ENCODE peak calls at places on chromosome 10, in seven cellular contexts. One of them, this sample, is unnamed. For H3K4me1 and H3K9me3, the result is how much of the 10 kb centered on the place peaks cover.

GRCh38 chr10:119454990-119455389 is 87.5 kb downstream of the RGS10 start:
- DNase-seq in heart right ventricle: no peak
- DNase-seq in thoracic aorta: no peak
- DNase-seq in adipocyte: no peak
- DNase-seq in naive thymus-derived CD4-positive, alpha-beta T cell: no peak
- DNase-seq in kidney: peak
- DNase-seq in ovary: no peak
- DNase-seq in this sample: no peak

GRCh38 chr10:124641282-124642075 is 102.7 kb downstream of the FAM53B start:
- DNase-seq in heart right ventricle: peak
- DNase-seq in thoracic aorta: no peak
- DNase-seq in adipocyte: peak
- DNase-seq in naive thymus-derived CD4-positive, alpha-beta T cell: no peak
- DNase-seq in kidney: peak
- DNase-seq in ovary: peak
- DNase-seq in this sample: no peak

GRCh38 chr10:128053356-128053755 is 72.9 kb downstream of the MKI67 start:
- DNase-seq in heart right ventricle: no peak
- DNase-seq in thoracic aorta: no peak
- DNase-seq in adipocyte: no peak
- DNase-seq in naive thymus-derived CD4-positive, alpha-beta T cell: no peak
- DNase-seq in kidney: peak
- DNase-seq in ovary: no peak
- DNase-seq in this sample: no peak

GRCh38 chr10:116029826-116030225 is 243.2 kb downstream of the GFRA1 start:
- DNase-seq in heart right ventricle: no peak
- DNase-seq in thoracic aorta: no peak
- DNase-seq in adipocyte: no peak
- DNase-seq in naive thymus-derived CD4-positive, alpha-beta T cell: no peak
- DNase-seq in kidney: no peak
- DNase-seq in ovary: no peak
- DNase-seq in this sample: no peak

GRCh38 chr10:69569144-69569934 is 3.9 kb downstream of the NEUROG3 start:
- DNase-seq in heart right ventricle: no peak
- DNase-seq in thoracic aorta: no peak
- DNase-seq in adipocyte: no peak
- DNase-seq in naive thymus-derived CD4-positive, alpha-beta T cell: no peak
- DNase-seq in kidney: no peak
- DNase-seq in ovary: no peak
- DNase-seq in this sample: no peak

GRCh38 chr10:116687633-116688032 is 54.7 kb downstream of the HSPA12A start:
- DNase-seq in heart right ventricle: peak
- DNase-seq in thoracic aorta: no peak
- DNase-seq in adipocyte: no peak
- DNase-seq in naive thymus-derived CD4-positive, alpha-beta T cell: no peak
- DNase-seq in kidney: no peak
- DNase-seq in ovary: no peak
- DNase-seq in this sample: no peak

GRCh38 chr10:27454837-27455236 is 49.3 kb upstream of the RAB18 start:
- DNase-seq in heart right ventricle: no peak
- DNase-seq in thoracic aorta: no peak
- DNase-seq in adipocyte: no peak
- DNase-seq in naive thymus-derived CD4-positive, alpha-beta T cell: no peak
- DNase-seq in kidney: no peak
- DNase-seq in ovary: no peak
- DNase-seq in this sample: no peak

GRCh38 chr10:17088118-17088806 is 41.3 kb downstream of the CUBN start:
- DNase-seq in heart right ventricle: no peak
- DNase-seq in thoracic aorta: no peak
- DNase-seq in adipocyte: peak
- DNase-seq in naive thymus-derived CD4-positive, alpha-beta T cell: no peak
- DNase-seq in kidney: no peak
- DNase-seq in ovary: no peak
- DNase-seq in this sample: no peak

GRCh38 chr10:110430369-110431273 is 67.1 kb upstream of the DUSP5 start:
- DNase-seq in heart right ventricle: no peak
- DNase-seq in thoracic aorta: no peak
- DNase-seq in adipocyte: no peak
- DNase-seq in naive thymus-derived CD4-positive, alpha-beta T cell: no peak
- DNase-seq in kidney: no peak
- DNase-seq in ovary: no peak
- DNase-seq in this sample: no peak

GRCh38 chr10:91803386-91804125 is 5.3 kb downstream of the TNKS2 start:
- DNase-seq in heart right ventricle: no peak
- DNase-seq in thoracic aorta: no peak
- DNase-seq in adipocyte: no peak
- DNase-seq in naive thymus-derived CD4-positive, alpha-beta T cell: no peak
- DNase-seq in kidney: no peak
- DNase-seq in ovary: no peak
- DNase-seq in this sample: no peak

GRCh38 chr10:48439581-48440041 is 133.1 kb downstream of the MAPK8 start:
- DNase-seq in heart right ventricle: no peak
- DNase-seq in thoracic aorta: no peak
- DNase-seq in adipocyte: no peak
- DNase-seq in naive thymus-derived CD4-positive, alpha-beta T cell: no peak
- DNase-seq in kidney: peak
- DNase-seq in ovary: no peak
- DNase-seq in this sample: no peak

GRCh38 chr10:86899670-86900276 is 57.6 kb downstream of the MMRN2 start:
- DNase-seq in heart right ventricle: peak
- DNase-seq in thoracic aorta: peak
- DNase-seq in adipocyte: peak
- DNase-seq in naive thymus-derived CD4-positive, alpha-beta T cell: no peak
- DNase-seq in kidney: no peak
- DNase-seq in ovary: peak
- DNase-seq in this sample: peak

GRCh38 chr10:112082134-112082533 is 101.4 kb downstream of the GPAM start:
- DNase-seq in heart right ventricle: peak
- DNase-seq in thoracic aorta: no peak
- DNase-seq in adipocyte: no peak
- DNase-seq in naive thymus-derived CD4-positive, alpha-beta T cell: no peak
- DNase-seq in kidney: peak
- DNase-seq in ovary: no peak
- DNase-seq in this sample: no peak

GRCh38 chr10:124989526-124989925 is 47.6 kb downstream of the ZRANB1 start:
- DNase-seq in heart right ventricle: no peak
- DNase-seq in thoracic aorta: no peak
- DNase-seq in adipocyte: no peak
- DNase-seq in naive thymus-derived CD4-positive, alpha-beta T cell: no peak
- DNase-seq in kidney: no peak
- DNase-seq in ovary: no peak
- DNase-seq in this sample: peak

GRCh38 chr10:60135020-60135419 is 228.7 kb upstream of the CCDC6 start:
- DNase-seq in heart right ventricle: no peak
- DNase-seq in thoracic aorta: no peak
- DNase-seq in adipocyte: no peak
- DNase-seq in naive thymus-derived CD4-positive, alpha-beta T cell: no peak
- DNase-seq in kidney: no peak
- DNase-seq in ovary: no peak
- DNase-seq in this sample: no peak

GRCh38 chr10:31816318-31816717 is 112.3 kb downstream of the ARHGAP12 start:
- DNase-seq in heart right ventricle: no peak
- DNase-seq in thoracic aorta: no peak
- DNase-seq in adipocyte: peak
- DNase-seq in naive thymus-derived CD4-positive, alpha-beta T cell: no peak
- DNase-seq in kidney: no peak
- DNase-seq in ovary: no peak
- DNase-seq in this sample: no peak

GRCh38 chr10:92123031-92123450 is 167.8 kb downstream of the CPEB3 start:
- DNase-seq in heart right ventricle: no peak
- DNase-seq in thoracic aorta: no peak
- DNase-seq in adipocyte: no peak
- DNase-seq in naive thymus-derived CD4-positive, alpha-beta T cell: no peak
- DNase-seq in kidney: peak
- DNase-seq in ovary: peak
- DNase-seq in this sample: peak

DNA sequence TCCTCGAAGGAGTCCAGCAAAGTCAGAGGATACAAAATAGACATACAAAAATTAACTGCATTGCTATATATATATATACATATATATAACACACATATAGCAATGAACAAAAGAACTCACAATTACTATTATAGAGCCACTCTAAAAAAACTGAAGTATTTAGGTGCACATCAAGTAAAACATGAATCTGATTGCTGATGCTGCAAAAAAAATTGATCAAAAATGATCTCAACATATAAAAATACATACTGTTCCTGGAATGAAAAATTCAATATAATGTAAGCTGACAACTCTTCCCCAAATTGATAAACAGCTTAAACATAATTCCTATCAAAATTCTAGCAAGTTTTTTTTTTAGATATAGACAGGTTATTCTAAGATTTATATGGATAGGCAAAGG is 126.8 kb downstream of the ALOX5 start:
- DNase-seq in heart right ventricle: no peak
- DNase-seq in thoracic aorta: no peak
- DNase-seq in adipocyte: no peak
- DNase-seq in naive thymus-derived CD4-positive, alpha-beta T cell: no peak
- DNase-seq in kidney: no peak
- DNase-seq in ovary: no peak
- DNase-seq in this sample: no peak
- H3K4me1 ChIP-seq in heart right ventricle: under half
- H3K4me1 ChIP-seq in thoracic aorta: under half
- H3K4me1 ChIP-seq in adipocyte: under half
- H3K4me1 ChIP-seq in naive thymus-derived CD4-positive, alpha-beta T cell: under half
- H3K4me1 ChIP-seq in kidney: under half
- H3K4me1 ChIP-seq in ovary: under half
- H3K4me1 ChIP-seq in this sample: under half

GRCh38 chr10:109126016-109126415 is 797.3 kb downstream of the XPNPEP1 start:
- DNase-seq in heart right ventricle: no peak
- DNase-seq in thoracic aorta: no peak
- DNase-seq in adipocyte: peak
- DNase-seq in naive thymus-derived CD4-positive, alpha-beta T cell: no peak
- DNase-seq in kidney: no peak
- DNase-seq in ovary: no peak
- DNase-seq in this sample: no peak
- H3K9me3 ChIP-seq in heart right ventricle: under half
- H3K9me3 ChIP-seq in thoracic aorta: under half
- H3K9me3 ChIP-seq in adipocyte: under half
- H3K9me3 ChIP-seq in naive thymus-derived CD4-positive, alpha-beta T cell: under half
- H3K9me3 ChIP-seq in kidney: under half
- H3K9me3 ChIP-seq in ovary: under half
- H3K9me3 ChIP-seq in this sample: under half

GRCh38 chr10:103847909-103848468 is 7.4 kb downstream of the SH3PXD2A start:
- DNase-seq in heart right ventricle: no peak
- DNase-seq in thoracic aorta: no peak
- DNase-seq in adipocyte: no peak
- DNase-seq in naive thymus-derived CD4-positive, alpha-beta T cell: no peak
- DNase-seq in kidney: no peak
- DNase-seq in ovary: no peak
- DNase-seq in this sample: no peak
- H3K4me1 ChIP-seq in heart right ventricle: under half
- H3K4me1 ChIP-seq in thoracic aorta: under half
- H3K4me1 ChIP-seq in adipocyte: half or more
- H3K4me1 ChIP-seq in naive thymus-derived CD4-positive, alpha-beta T cell: under half
- H3K4me1 ChIP-seq in kidney: under half
- H3K4me1 ChIP-seq in ovary: under half
- H3K4me1 ChIP-seq in this sample: under half

DNA sequence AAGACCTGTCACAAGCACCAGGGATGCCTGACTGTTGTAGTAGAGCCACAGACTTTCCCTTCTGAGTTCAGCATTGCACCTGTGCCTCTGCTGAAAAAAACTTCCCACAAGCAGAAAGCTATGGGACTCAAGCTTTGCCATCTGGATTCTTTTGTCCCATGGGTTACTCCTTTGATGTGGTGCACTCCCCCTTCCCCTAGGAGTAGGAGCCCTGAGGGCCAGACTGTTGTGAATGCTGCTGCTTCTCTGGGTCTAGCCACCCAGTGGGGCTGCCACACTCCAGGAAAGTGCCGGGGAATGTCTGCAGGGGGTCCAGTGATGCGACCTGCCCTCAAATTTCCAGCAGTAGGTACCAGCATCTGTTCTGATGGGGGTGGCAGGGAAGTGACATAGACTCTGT is 11.7 kb downstream of the CASP7 start:
- DNase-seq in heart right ventricle: no peak
- DNase-seq in thoracic aorta: no peak
- DNase-seq in adipocyte: no peak
- DNase-seq in naive thymus-derived CD4-positive, alpha-beta T cell: no peak
- DNase-seq in kidney: no peak
- DNase-seq in ovary: no peak
- DNase-seq in this sample: no peak
- H3K9me3 ChIP-seq in heart right ventricle: under half
- H3K9me3 ChIP-seq in thoracic aorta: under half
- H3K9me3 ChIP-seq in adipocyte: under half
- H3K9me3 ChIP-seq in naive thymus-derived CD4-positive, alpha-beta T cell: under half
- H3K9me3 ChIP-seq in kidney: under half
- H3K9me3 ChIP-seq in ovary: under half
- H3K9me3 ChIP-seq in this sample: under half

GRCh38 chr10:129970404-129971364 is 6.6 kb upstream of the EBF3 start:
- DNase-seq in heart right ventricle: no peak
- DNase-seq in thoracic aorta: no peak
- DNase-seq in adipocyte: no peak
- DNase-seq in naive thymus-derived CD4-positive, alpha-beta T cell: no peak
- DNase-seq in kidney: no peak
- DNase-seq in ovary: no peak
- DNase-seq in this sample: no peak
- H3K4me1 ChIP-seq in heart right ventricle: under half
- H3K4me1 ChIP-seq in thoracic aorta: under half
- H3K4me1 ChIP-seq in adipocyte: under half
- H3K4me1 ChIP-seq in naive thymus-derived CD4-positive, alpha-beta T cell: under half
- H3K4me1 ChIP-seq in kidney: under half
- H3K4me1 ChIP-seq in ovary: under half
- H3K4me1 ChIP-seq in this sample: under half

GRCh38 chr10:35439172-35439571 is 102.9 kb downstream of the CCNY start:
- DNase-seq in heart right ventricle: no peak
- DNase-seq in thoracic aorta: no peak
- DNase-seq in adipocyte: no peak
- DNase-seq in naive thymus-derived CD4-positive, alpha-beta T cell: no peak
- DNase-seq in kidney: no peak
- DNase-seq in ovary: no peak
- DNase-seq in this sample: no peak

GRCh38 chr10:35440016-35440415 is 103.7 kb downstream of the CCNY start:
- DNase-seq in heart right ventricle: no peak
- DNase-seq in thoracic aorta: no peak
- DNase-seq in adipocyte: no peak
- DNase-seq in naive thymus-derived CD4-positive, alpha-beta T cell: no peak
- DNase-seq in kidney: no peak
- DNase-seq in ovary: no peak
- DNase-seq in this sample: no peak

GRCh38 chr10:35437829-35438228 is 101.5 kb downstream of the CCNY start:
- DNase-seq in heart right ventricle: no peak
- DNase-seq in thoracic aorta: no peak
- DNase-seq in adipocyte: no peak
- DNase-seq in naive thymus-derived CD4-positive, alpha-beta T cell: no peak
- DNase-seq in kidney: no peak
- DNase-seq in ovary: no peak
- DNase-seq in this sample: no peak

GRCh38 chr10:35435824-35436223 is 99.5 kb downstream of the CCNY start:
- DNase-seq in heart right ventricle: no peak
- DNase-seq in thoracic aorta: no peak
- DNase-seq in adipocyte: no peak
- DNase-seq in naive thymus-derived CD4-positive, alpha-beta T cell: no peak
- DNase-seq in kidney: no peak
- DNase-seq in ovary: no peak
- DNase-seq in this sample: no peak

GRCh38 chr10:35438718-35439117 is 102.4 kb downstream of the CCNY start:
- DNase-seq in heart right ventricle: no peak
- DNase-seq in thoracic aorta: no peak
- DNase-seq in adipocyte: no peak
- DNase-seq in naive thymus-derived CD4-positive, alpha-beta T cell: no peak
- DNase-seq in kidney: no peak
- DNase-seq in ovary: no peak
- DNase-seq in this sample: no peak
- H3K9me3 ChIP-seq in heart right ventricle: under half
- H3K9me3 ChIP-seq in thoracic aorta: under half
- H3K9me3 ChIP-seq in adipocyte: under half
- H3K9me3 ChIP-seq in naive thymus-derived CD4-positive, alpha-beta T cell: under half
- H3K9me3 ChIP-seq in kidney: under half
- H3K9me3 ChIP-seq in ovary: under half
- H3K9me3 ChIP-seq in this sample: under half

This sample was measured in lung.